ENCODE peak calls at places on chromosomes 7 and 10, in four cellular contexts. One of them, this sample, is unnamed.

GRCh38 chr10:97540669-97541500 is 31.7 kb upstream of the ANKRD2 start:
- DNase-seq in occipital lobe: no peak
- DNase-seq in colonic mucosa: no peak
- DNase-seq in PC-3: no peak
- DNase-seq in this sample: no peak

GRCh38 chr10:122426834-122427233 is 27.6 kb upstream of the ARMS2 start:
- DNase-seq in PC-3: no peak
- DNase-seq in occipital lobe: no peak
- DNase-seq in colonic mucosa: no peak
- DNase-seq in this sample: no peak

GRCh38 chr7:91263359-91264082 is 712 bp upstream of the FZD1 start:
- DNase-seq in PC-3: peak
- DNase-seq in colonic mucosa: peak
- DNase-seq in occipital lobe: no peak
- DNase-seq in this sample: no peak

GRCh38 chr7:102208826-102209225 is 77.8 kb upstream of the SH2B2 start:
- DNase-seq in colonic mucosa: no peak
- DNase-seq in occipital lobe: peak
- DNase-seq in PC-3: no peak
- DNase-seq in this sample: no peak

GRCh38 chr7:102866480-102866879 is 46.3 kb upstream of the LRRC17 start:
- DNase-seq in colonic mucosa: no peak
- DNase-seq in PC-3: no peak
- DNase-seq in occipital lobe: no peak
- DNase-seq in this sample: no peak

GRCh38 chr10:76197293-76197692 is 765.9 kb downstream of the LRMDA start:
- DNase-seq in PC-3: no peak
- DNase-seq in occipital lobe: no peak
- DNase-seq in colonic mucosa: no peak
- DNase-seq in this sample: no peak

GRCh38 chr10:31622993-31623392 is 304.0 kb downstream of the ZEB1 start:
- DNase-seq in occipital lobe: no peak
- DNase-seq in PC-3: no peak
- DNase-seq in colonic mucosa: no peak
- DNase-seq in this sample: no peak

GRCh38 chr7:141483044-141483443 is 68.2 kb upstream of the AGK start:
- DNase-seq in occipital lobe: no peak
- DNase-seq in colonic mucosa: no peak
- DNase-seq in PC-3: peak
- DNase-seq in this sample: peak

GRCh38 chr10:129754211-129755050 is 209.6 kb downstream of the EBF3 start:
- DNase-seq in colonic mucosa: no peak
- DNase-seq in PC-3: no peak
- DNase-seq in occipital lobe: no peak
- DNase-seq in this sample: no peak

GRCh38 chr10:123269017-123269552 is 114.9 kb downstream of the BUB3 start:
- DNase-seq in occipital lobe: no peak
- DNase-seq in colonic mucosa: no peak
- DNase-seq in PC-3: no peak
- DNase-seq in this sample: no peak

GRCh38 chr7:73893342-73894101 is 32.6 kb downstream of the TMEM270 start:
- DNase-seq in PC-3: no peak
- DNase-seq in colonic mucosa: no peak
- DNase-seq in occipital lobe: no peak
- DNase-seq in this sample: no peak

GRCh38 chr7:56199639-56200038 is 83.4 kb upstream of the NUPR2 start:
- DNase-seq in colonic mucosa: no peak
- DNase-seq in occipital lobe: no peak
- DNase-seq in PC-3: no peak
- DNase-seq in this sample: no peak

This sample was measured in mammary epithelial cell.